ENCODE peak calls at places on chromosome 21, in four cellular contexts. Z, K, J and V are unnamed samples.

GRCh38 chr21:34242973-34243372 is 120.8 kb upstream of the KCNE2 start:
- DNase-seq in J (no peak), K (no peak), Z (no peak), V (no peak)

GRCh38 chr21:37437376-37438080 is 71.0 kb downstream of the DYRK1A start:
- DNase-seq in Z (no peak), J (no peak), K (no peak), V (no peak)

GRCh38 chr21:31193761-31194160 is 150.3 kb downstream of the TIAM1 start:
- DNase-seq in K (no peak), Z (no peak), J (no peak), V (no peak)

GRCh38 chr21:20999567-21000169 is 1.5 kb downstream of the NCAM2 start:
- DNase-seq in Z (peak), K (no peak), J (no peak), V (peak)

GRCh38 chr21:28160378-28160777 is 832.3 kb downstream of the LTN1 start:
- DNase-seq in Z (no peak), J (no peak), K (no peak), V (no peak)

GRCh38 chr21:21851657-21852056 is 853.4 kb downstream of the NCAM2 start:
- DNase-seq in Z (no peak), J (no peak), K (no peak), V (no peak)

GRCh38 chr21:34536820-34537219 is 24.8 kb upstream of the KCNE1 start:
- DNase-seq in Z (peak), K (no peak), J (no peak), V (no peak)

GRCh38 chr21:27681038-27681437 is 714.1 kb upstream of the ADAMTS5 start:
- DNase-seq in K (no peak), Z (no peak), J (no peak), V (no peak)

GRCh38 chr21:35352066-35352770 is 303.1 kb upstream of the RUNX1 start:
- DNase-seq in K (no peak), Z (no peak), J (no peak), V (no peak)

GRCh38 chr21:24671901-24672300 is 935.4 kb downstream of the MRPL39 start:
- DNase-seq in Z (no peak), K (no peak), J (no peak), V (no peak)

GRCh38 chr21:26179501-26179900 is 8.9 kb upstream of the APP start:
- DNase-seq in K (no peak), Z (no peak), J (no peak), V (no peak)

GRCh38 chr21:44874240-44874496 is 678 bp upstream of the PTTG1IP start:
- DNase-seq in K (no peak), Z (no peak), J (no peak), V (no peak)

GRCh38 chr21:30882907-30883597 is 1.7 kb upstream of the KRTAP11-1 start:
- DNase-seq in Z (no peak), J (no peak), K (no peak), V (no peak)

GRCh38 chr21:38822754-38823374 is 17.1 kb downstream of the ETS2 start:
- DNase-seq in Z (no peak), K (no peak), J (no peak), V (no peak)

GRCh38 chr21:34878501-34878900 is 170.6 kb downstream of the RUNX1 start:
- DNase-seq in J (no peak), Z (peak), K (no peak), V (no peak)

GRCh38 chr21:39345440-39345839 is 3.4 kb downstream of the HMGN1 start:
- DNase-seq in J (no peak), K (no peak), Z (no peak), V (no peak)

GRCh38 chr21:26368591-26368990 is 198.0 kb upstream of the APP start:
- DNase-seq in Z (no peak), K (no peak), J (no peak), V (no peak)

GRCh38 chr21:38834725-38835124 is 29.0 kb downstream of the ETS2 start:
- DNase-seq in K (no peak), Z (peak), J (no peak), V (no peak)

GRCh38 chr21:29052224-29052623 is 21.2 kb downstream of the CCT8 start:
- DNase-seq in J (no peak), K (no peak), Z (no peak), V (no peak)

GRCh38 chr21:27580276-27580675 is 613.4 kb upstream of the ADAMTS5 start:
- DNase-seq in J (no peak), K (no peak), Z (no peak), V (no peak)

GRCh38 chr21:21921410-21922232 is 923.4 kb downstream of the NCAM2 start:
- DNase-seq in Z (no peak), J (no peak), K (no peak), V (peak)

GRCh38 chr21:26445440-26445839 is 127.6 kb downstream of the CYYR1 start:
- DNase-seq in Z (no peak), J (no peak), K (no peak), V (no peak)

GRCh38 chr21:26686278-26686677 is 113.2 kb upstream of the CYYR1 start:
- DNase-seq in Z (no peak), J (no peak), K (no peak), V (no peak)

GRCh38 chr21:28084951-28085350 is 907.7 kb downstream of the LTN1 start:
- DNase-seq in J (no peak), K (no peak), Z (no peak), V (no peak)

GRCh38 chr21:27564684-27565280 is 597.9 kb upstream of the ADAMTS5 start:
- DNase-seq in K (no peak), J (peak), Z (no peak), V (no peak)

GRCh38 chr21:36699546-36700294 is 805 bp downstream of the SIM2 start:
- DNase-seq in Z (no peak), J (no peak), K (no peak), V (no peak)

GRCh38 chr21:26715878-26716506 is 129.2 kb downstream of the ADAMTS1 start:
- DNase-seq in K (no peak), Z (peak), J (no peak), V (peak)

GRCh38 chr21:42542196-42542595 is 28.5 kb downstream of the SLC37A1 start:
- DNase-seq in Z (no peak), K (no peak), J (no peak), V (no peak)
- TF ChIP-seq GABPA in Z (no peak), K (no peak), J (no peak), V (no peak)

DNA sequence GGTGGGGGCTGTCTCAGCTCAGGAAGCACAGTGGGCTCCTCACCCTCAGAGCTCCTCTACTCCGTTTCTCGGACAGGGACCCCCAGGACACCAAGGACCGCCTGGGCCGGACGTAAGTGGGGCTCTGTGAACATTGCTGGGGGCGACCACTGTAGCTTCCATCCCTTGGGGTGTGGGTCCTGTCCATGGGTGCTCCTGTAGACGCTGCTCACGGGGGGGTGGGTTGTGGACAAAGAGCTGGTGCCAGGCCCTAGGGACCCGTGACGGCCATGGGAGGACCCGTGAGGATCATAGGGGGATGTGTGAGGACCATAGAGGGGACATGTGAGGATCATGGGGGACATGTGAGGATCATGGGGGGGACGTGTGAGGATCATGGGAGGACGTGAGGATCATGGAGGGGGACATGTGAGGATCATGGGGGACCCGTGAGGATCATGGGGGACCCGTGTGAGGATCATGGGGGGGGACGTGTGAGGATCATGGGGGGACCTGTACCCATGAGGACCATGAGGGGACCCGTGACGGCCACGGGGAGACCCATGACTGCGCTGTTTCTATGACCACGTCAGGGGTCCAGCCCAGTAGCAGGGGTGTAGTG is 18.1 kb downstream of the COL6A1 start:
- DNase-seq in J (no peak), Z (no peak), K (no peak), V (no peak)
- TF ChIP-seq ATF2 in J (no peak), Z (no peak), K (no peak), V (no peak)

DNA sequence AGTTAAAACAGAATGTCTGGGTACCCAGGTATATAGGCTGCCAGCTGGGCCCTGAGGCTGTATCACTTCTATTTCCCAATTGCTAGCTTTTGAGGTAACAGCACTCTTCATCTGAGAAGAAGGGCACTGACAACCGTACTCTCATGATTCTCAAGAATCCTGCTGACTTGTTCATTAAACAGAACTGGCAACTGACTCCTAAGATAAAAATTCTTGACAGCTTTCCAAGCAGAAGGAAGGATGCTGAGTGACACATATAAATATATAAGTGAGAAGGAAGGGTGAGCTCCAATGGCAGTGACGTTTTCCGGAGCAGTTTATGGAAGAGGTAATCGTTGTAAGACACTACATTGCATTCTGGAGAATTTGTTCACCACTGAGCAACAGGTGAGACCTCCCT is 48.1 kb upstream of the NRIP1 start:
- DNase-seq in K (no peak), Z (no peak), J (no peak), V (no peak)
- TF ChIP-seq POLR2AphosphoS5 in K (no peak), Z (no peak), J (no peak), V (no peak)

GRCh38 chr21:46255758-46256337 is 27.3 kb upstream of the LSS start:
- DNase-seq in J (no peak), K (no peak), Z (no peak), V (no peak)

GRCh38 chr21:46253610-46254124 is 25.1 kb upstream of the LSS start:
- DNase-seq in J (no peak), K (peak), Z (no peak), V (peak)

GRCh38 chr21:46256501-46256994 is 28.0 kb upstream of the LSS start:
- DNase-seq in J (no peak), Z (no peak), K (no peak), V (no peak)

GRCh38 chr21:46254208-46254975 is 25.8 kb upstream of the LSS start:
- DNase-seq in Z (no peak), J (no peak), K (peak), V (no peak)

GRCh38 chr21:46255166-46255565 is 26.6 kb upstream of the LSS start:
- DNase-seq in K (no peak), J (no peak), Z (no peak), V (no peak)
- TF ChIP-seq GABPA in K (no peak), J (no peak), Z (no peak), V (no peak)

DNA sequence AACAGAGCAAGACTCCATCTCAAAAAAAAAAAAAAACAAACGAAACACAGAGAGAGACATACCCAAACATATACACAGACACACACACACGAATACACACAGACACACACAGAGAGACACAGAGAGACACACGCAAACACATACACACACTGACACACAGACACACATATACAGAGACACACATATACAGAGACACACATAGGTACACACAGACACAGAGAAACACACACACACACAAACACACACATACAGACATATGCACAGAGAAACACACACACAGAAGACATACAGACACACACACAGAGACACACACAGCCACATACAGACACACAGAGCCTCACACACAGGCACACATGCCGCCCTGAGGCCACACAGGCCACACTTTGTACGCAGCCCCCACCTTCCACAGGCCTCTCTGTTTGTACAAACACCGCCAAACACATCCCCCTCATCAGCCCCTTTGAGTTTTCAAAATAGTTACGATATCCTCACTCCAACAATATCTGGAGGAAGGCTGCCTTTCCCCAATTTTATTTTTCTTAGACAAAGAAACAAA is 57.5 kb upstream of the ABCG1 start:
- DNase-seq in J (no peak), K (no peak), Z (no peak), V (no peak)
- TF ChIP-seq ATF2 in J (no peak), K (no peak), Z (no peak), V (no peak)

DNA sequence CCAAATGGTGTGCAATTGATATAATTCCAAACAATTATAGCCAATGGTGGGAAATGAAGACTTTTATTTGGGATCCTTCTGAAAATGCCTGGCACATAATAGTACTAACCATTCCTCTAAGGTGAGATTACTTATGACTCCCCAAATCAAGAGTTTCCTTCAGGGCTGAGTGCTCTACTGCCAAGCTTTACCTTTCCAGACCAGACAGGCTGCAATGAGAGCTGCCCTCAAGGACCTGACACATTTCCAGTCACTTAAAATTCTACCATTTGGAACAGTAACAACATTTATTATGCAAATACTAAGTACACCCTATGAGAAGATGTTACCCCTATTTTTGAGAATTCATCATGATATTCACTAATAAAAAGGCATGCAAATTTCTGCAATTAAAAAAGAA is 21.1 kb downstream of the PAXBP1 start:
- DNase-seq in K (no peak), J (no peak), Z (no peak), V (no peak)
- TF ChIP-seq POLR2AphosphoS5 in K (no peak), J (no peak), Z (no peak), V (no peak)